ENCODE peak calls at places on chromosomes 5 and 9, in four cellular contexts. G is esophagus squamous epithelium, L is cardiac fibroblast, O is GM12865. N is an unnamed sample.

GRCh38 chr9:132404228-132404881 is 2.3 kb downstream of the TTF1 start:
- DNase-seq in G (no peak), L (peak; percentile 60), O (peak; percentile 35), N (no peak)

GRCh38 chr5:126523818-126524522 is 71.0 kb downstream of the ALDH7A1 start:
- DNase-seq in G (no peak), L (peak; percentile 50), O (no peak), N (no peak)

GRCh38 chr5:78699565-78700143 is 51.1 kb upstream of the LHFPL2 start:
- DNase-seq in G (no peak), L (peak; percentile 80), O (no peak), N (no peak)

GRCh38 chr9:113148377-113148715 is 2.5 kb upstream of the SLC31A2 start:
- DNase-seq in G (no peak), L (no peak), O (no peak), N (no peak)

GRCh38 chr9:108316066-108316465 is 539.7 kb downstream of the ACTL7B start:
- DNase-seq in G (no peak), L (no peak), O (no peak), N (no peak)

GRCh38 chr5:146849694-146850093 is 28.9 kb downstream of the PPP2R2B start:
- DNase-seq in G (no peak), L (no peak), O (no peak), N (no peak)

GRCh38 chr5:126920291-126920690 is 110.1 kb downstream of the MARCHF3 start:
- DNase-seq in G (no peak), L (peak; percentile 80), O (no peak), N (no peak)

GRCh38 chr9:72131206-72131605 is 18.0 kb upstream of the GDA start:
- DNase-seq in G (no peak), L (no peak), O (no peak), N (no peak)

GRCh38 chr5:68467791-68468190 is 252.2 kb downstream of the PIK3R1 start:
- DNase-seq in G (no peak), L (no peak), O (no peak), N (no peak)

GRCh38 chr5:6419340-6419852 is 29.3 kb upstream of the UBE2QL1 start:
- DNase-seq in G (no peak), L (no peak), O (no peak), N (no peak)

GRCh38 chr5:76372320-76373054 is 30.6 kb upstream of the IQGAP2 start:
- DNase-seq in G (no peak), L (peak; percentile 66), O (no peak), N (no peak)

GRCh38 chr5:128539038-128539429 is 989 bp upstream of the FBN2 start:
- DNase-seq in G (no peak), L (peak; percentile 25), O (peak; percentile 15), N (no peak)

GRCh38 chr5:32312194-32312681 is 501 bp downstream of the MTMR12 start:
- DNase-seq in G (no peak), L (peak; percentile 84), O (peak; percentile 75), N (no peak)

GRCh38 chr5:33371660-33372059 is 69.1 kb upstream of the TARS1 start:
- DNase-seq in G (no peak), L (peak; percentile 42), O (no peak), N (no peak)

GRCh38 chr9:24832307-24832706 is 286.6 kb upstream of the IZUMO3 start:
- DNase-seq in G (no peak), L (no peak), O (no peak), N (no peak)
- TF ChIP-seq CTCF in G (no peak), L (peak; percentile 6), O (no peak), N (no peak)

GRCh38 chr9:76652894-76653293 is 111.3 kb upstream of the PCA3 start:
- DNase-seq in G (no peak), L (peak; percentile 41), O (peak; percentile 13), N (no peak)

GRCh38 chr9:76649894-76650293 is 114.3 kb upstream of the PCA3 start:
- DNase-seq in G (no peak), L (no peak), O (no peak), N (no peak)

GRCh38 chr9:76650692-76651091 is 113.5 kb upstream of the PCA3 start:
- DNase-seq in G (no peak), L (no peak), O (no peak), N (no peak)

GRCh38 chr9:76654051-76654461 is 110.2 kb upstream of the PCA3 start:
- DNase-seq in G (no peak), L (peak; percentile 66), O (no peak), N (no peak)

DNA sequence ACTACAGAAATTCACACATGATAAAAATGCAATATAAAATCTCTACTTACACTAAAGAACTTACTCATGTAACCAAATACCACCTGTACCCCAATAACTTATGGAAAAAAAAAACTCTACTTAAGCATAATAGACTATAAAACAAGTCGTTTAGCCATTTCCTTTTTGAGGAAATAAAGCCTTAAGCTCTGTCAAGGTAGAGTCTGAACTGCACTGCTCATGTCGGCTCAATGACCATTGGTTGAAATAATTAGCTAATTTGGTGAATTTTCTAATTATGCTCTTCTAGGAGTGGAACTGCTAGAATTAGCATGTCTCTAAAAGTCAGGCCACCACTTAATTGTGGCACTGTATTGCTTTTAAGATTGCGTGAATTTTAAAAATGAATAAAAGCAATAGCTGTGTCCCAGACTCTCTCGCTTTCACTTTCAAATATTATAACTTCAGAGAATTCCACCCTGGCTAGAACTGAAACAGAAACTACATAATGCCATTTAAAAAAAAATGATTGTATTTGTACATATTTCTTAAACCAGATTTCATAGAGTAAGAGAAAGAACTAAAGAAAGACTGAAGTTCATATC is 113.0 kb upstream of the PCA3 start:
- DNase-seq in G (no peak), L (no peak), O (peak; percentile 12), N (no peak)
- H3K4me3 ChIP-seq in G (peak overlapping the region; percentile 50), L (no peak overlapping the region), O (no peak overlapping the region), N (no peak overlapping the region)

DNA sequence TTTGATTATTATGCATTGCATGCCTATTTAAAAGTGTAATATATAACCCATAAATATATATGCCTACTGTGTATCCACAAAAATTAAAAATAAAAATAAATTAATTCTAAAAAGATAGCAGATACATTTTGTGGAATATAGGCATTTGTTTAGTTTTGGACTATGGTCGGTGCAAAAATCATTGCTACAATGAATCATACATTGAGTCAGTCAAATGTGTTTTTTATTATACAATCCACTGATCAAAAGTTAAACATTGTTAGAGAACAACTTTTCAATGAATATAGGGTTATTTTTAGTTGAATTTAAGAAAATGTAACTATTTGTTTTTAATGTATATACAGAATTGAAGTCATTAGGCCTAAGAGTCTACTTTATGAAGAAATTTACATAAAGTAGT is 885.9 kb downstream of the EFNA5 start:
- DNase-seq in G (no peak), L (no peak), O (no peak), N (no peak)
- TF ChIP-seq CTCF in G (no peak), L (no peak), O (no peak), N (no peak)

GRCh38 chr9:96858670-96859069 is 4.4 kb upstream of the ZNF782 start:
- DNase-seq in G (no peak), L (no peak), O (no peak), N (no peak)

GRCh38 chr9:96858018-96858573 is 3.8 kb upstream of the ZNF782 start:
- DNase-seq in G (no peak), L (peak; percentile 32), O (no peak), N (no peak)

GRCh38 chr9:96854073-96854876 is at the start of gene ZNF782:
- DNase-seq in G (peak; percentile 41), L (peak; percentile 95), O (peak; percentile 93), N (peak; percentile 75)

GRCh38 chr9:96854877-96855273 is 561 bp upstream of the ZNF782 start:
- DNase-seq in G (no peak), L (no peak), O (no peak), N (no peak)

GRCh38 chr9:96856363-96857286 is 2.3 kb upstream of the ZNF782 start:
- DNase-seq in G (no peak), L (peak; percentile 80), O (peak; percentile 75), N (no peak)
- H3K4me3 ChIP-seq in G (no peak overlapping the region), L (no peak overlapping the region), O (no peak overlapping the region), N (no peak overlapping the region)

DNA sequence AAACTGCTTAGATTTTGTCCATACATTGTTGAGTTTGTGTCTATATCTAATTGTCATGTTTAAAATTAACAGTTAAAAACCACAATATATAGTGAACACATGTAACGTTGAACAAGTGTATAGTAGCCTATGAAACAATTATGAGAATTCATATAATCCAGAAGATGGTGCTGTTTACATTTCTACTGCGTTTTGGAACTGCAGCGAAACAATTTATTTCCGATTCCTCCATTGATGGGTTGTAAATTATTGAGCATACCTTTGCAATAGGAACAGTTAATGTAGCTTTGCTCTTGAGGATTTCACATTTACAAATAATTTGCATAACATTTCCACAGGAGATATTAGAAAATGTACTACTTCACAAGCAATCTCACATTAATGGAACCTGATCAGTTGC is 411.8 kb downstream of the CDH10 start:
- DNase-seq in G (no peak), L (no peak), O (no peak), N (no peak)
- TF ChIP-seq CTCF in G (no peak), L (no peak), O (no peak), N (no peak)

GRCh38 chr9:134992755-134993124 is 75.0 kb upstream of the FCN1 start:
- DNase-seq in G (no peak), L (no peak), O (no peak), N (no peak)

GRCh38 chr9:134989206-134990065 is 71.7 kb upstream of the FCN1 start:
- DNase-seq in G (no peak), L (no peak), O (no peak), N (no peak)

GRCh38 chr9:134993996-134994720 is 76.4 kb upstream of the FCN1 start:
- DNase-seq in G (no peak), L (no peak), O (no peak), N (no peak)

GRCh38 chr9:134993416-134993815 is 75.7 kb upstream of the FCN1 start:
- DNase-seq in G (no peak), L (no peak), O (no peak), N (no peak)

GRCh38 chr9:134991808-134992754 is 74.4 kb upstream of the FCN1 start:
- DNase-seq in G (no peak), L (no peak), O (no peak), N (no peak)
- H3K4me3 ChIP-seq in G (peak overlapping the region; percentile 37), L (no peak overlapping the region), O (no peak overlapping the region), N (no peak overlapping the region)

GRCh38 chr5:55173696-55174101 is 722 bp upstream of the CDC20B start:
- DNase-seq in G (no peak), L (no peak), O (no peak), N (no peak)

GRCh38 chr5:55172937-55173695 is at the start of gene CDC20B:
- DNase-seq in G (no peak), L (peak; percentile 70), O (peak; percentile 71), N (no peak)

GRCh38 chr5:55177078-55177477 is 4.1 kb upstream of the CDC20B start:
- DNase-seq in G (no peak), L (no peak), O (no peak), N (no peak)

GRCh38 chr5:55175781-55176175 is 2.8 kb upstream of the CDC20B start:
- DNase-seq in G (no peak), L (no peak), O (no peak), N (no peak)

DNA sequence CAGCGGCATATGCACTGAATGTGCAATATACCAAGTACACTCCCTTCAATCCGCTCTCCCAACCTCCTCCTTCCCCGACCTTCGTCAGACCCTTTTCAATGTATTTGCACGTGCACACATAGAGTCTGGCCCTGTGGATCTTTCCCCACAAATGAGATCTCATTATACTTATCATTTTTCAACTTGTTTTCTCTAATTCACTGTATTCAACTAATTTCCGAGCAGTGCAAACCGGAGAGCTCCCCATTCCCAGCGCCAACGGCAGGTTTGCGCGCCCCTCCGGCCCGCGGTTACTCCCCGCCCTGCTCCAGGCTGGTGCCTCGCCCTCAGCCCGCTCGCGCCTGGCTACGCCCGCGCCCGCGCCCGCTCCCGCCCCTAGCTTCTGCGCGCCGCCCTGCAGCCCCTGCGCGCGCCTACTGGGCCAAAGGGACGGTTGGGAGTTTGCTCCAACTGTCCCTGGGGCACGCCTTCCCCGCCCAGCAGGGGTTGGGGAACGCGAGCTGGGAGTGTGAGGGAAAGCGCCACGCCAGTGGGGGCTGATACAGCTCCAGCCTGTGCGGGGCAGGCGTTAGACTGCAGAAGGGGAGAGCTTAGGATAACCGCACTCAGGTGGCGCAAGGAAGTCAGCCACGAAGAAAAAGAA is 3.3 kb upstream of the CDC20B start:
- DNase-seq in G (no peak), L (no peak), O (no peak), N (no peak)
- TF ChIP-seq CTCF in G (peak; percentile 71), L (peak; percentile 5), O (no peak), N (no peak)